ENCODE peak calls at places on chromosome 2, in eight cellular contexts. X, Y, J, F, A, C, N and Z are unnamed samples.

GRCh38 chr2:50820176-50820575 is 211.8 kb downstream of the NRXN1 start:
- DNase-seq in J (no peak), Y (no peak), A (no peak), N (no peak), F (no peak), X (no peak), C (no peak), Z (no peak)

GRCh38 chr2:239814136-239814916 is 210.8 kb downstream of the NDUFA10 start:
- DNase-seq in N (no peak), Y (no peak), F (no peak), A (no peak), J (peak; percentile 2), X (no peak), C (no peak), Z (peak; percentile 10)

GRCh38 chr2:35410431-35411061 is 945.0 kb upstream of the CRIM1 start:
- DNase-seq in N (no peak), C (no peak), J (peak; percentile 70), X (peak; percentile 36), F (no peak), A (peak; percentile 13), Y (peak; percentile 58), Z (peak; percentile 80)

GRCh38 chr2:229660951-229661350 is 53.4 kb downstream of the DNER start:
- DNase-seq in J (no peak), X (no peak), N (no peak), F (no peak), Y (no peak), C (peak; percentile 13), A (no peak), Z (no peak)

GRCh38 chr2:133040175-133040574 is 370.2 kb upstream of the LYPD1 start:
- DNase-seq in Y (no peak), F (no peak), A (no peak), C (no peak), N (no peak), X (no peak), J (no peak), Z (no peak)

GRCh38 chr2:98623657-98624056 is 15.3 kb downstream of the UNC50 start:
- DNase-seq in X (no peak), J (no peak), N (no peak), C (no peak), F (no peak), A (no peak), Y (no peak), Z (no peak)

GRCh38 chr2:165149439-165149838 is 54.4 kb downstream of the SCN3A start:
- DNase-seq in X (no peak), C (no peak), F (no peak), A (no peak), J (no peak), Y (no peak), N (no peak), Z (no peak)

GRCh38 chr2:9844036-9844483 is 786 bp downstream of the TAF1B start:
- DNase-seq in F (no peak), C (no peak), N (no peak), Y (no peak), X (no peak), J (no peak), A (no peak), Z (no peak)

GRCh38 chr2:96273763-96274162 is 7.7 kb downstream of the CIAO1 start:
- DNase-seq in C (no peak), N (no peak), J (no peak), F (no peak), A (no peak), X (no peak), Y (no peak), Z (no peak)

GRCh38 chr2:195108182-195108581 is 548.8 kb upstream of the SLC39A10 start:
- DNase-seq in C (no peak), N (no peak), F (no peak), J (no peak), Y (no peak), A (no peak), X (no peak), Z (no peak)

GRCh38 chr2:16973586-16974274 is 308.1 kb upstream of the CYRIA start:
- DNase-seq in A (no peak), Y (no peak), X (no peak), J (no peak), F (no peak), C (no peak), N (no peak), Z (no peak)

GRCh38 chr2:189179607-189179979 is at the start of gene COL5A2:
- DNase-seq in F (peak; percentile 80), X (peak; percentile 44), N (no peak), C (no peak), Y (no peak), A (no peak), J (no peak), Z (no peak)

GRCh38 chr2:241445426-241445825 is 63.0 kb downstream of the STK25 start:
- DNase-seq in A (peak; percentile 35), X (no peak), C (no peak), N (no peak), J (no peak), F (no peak), Y (no peak), Z (no peak)

GRCh38 chr2:207085110-207085509 is 80.6 kb downstream of the KLF7 start:
- DNase-seq in Y (no peak), J (no peak), A (no peak), N (no peak), C (no peak), F (no peak), X (no peak), Z (no peak)

GRCh38 chr2:158473719-158474392 is 17.1 kb downstream of the PKP4 start:
- DNase-seq in C (no peak), J (no peak), Y (no peak), X (no peak), N (no peak), F (no peak), A (no peak), Z (no peak)

GRCh38 chr2:38115216-38116012 is 39.5 kb upstream of the CYP1B1 start:
- DNase-seq in F (no peak), Y (peak; percentile 77), A (peak; percentile 62), J (peak; percentile 94), N (peak; percentile 38), C (peak; percentile 56), X (peak; percentile 80), Z (peak; percentile 95)

GRCh38 chr2:217798191-217798590 is 204.6 kb downstream of the TNS1 start:
- DNase-seq in N (no peak), X (no peak), J (no peak), Y (peak; percentile 3), C (no peak), F (no peak), A (no peak), Z (no peak)

GRCh38 chr2:223314831-223315230 is 262.8 kb downstream of the KCNE4 start:
- DNase-seq in F (no peak), N (no peak), C (no peak), J (no peak), Y (no peak), A (no peak), X (no peak), Z (no peak)

GRCh38 chr2:149009928-149010461 is 28.5 kb upstream of the LYPD6B start:
- DNase-seq in F (no peak), J (no peak), Y (no peak), C (no peak), N (no peak), X (no peak), A (no peak), Z (no peak)

GRCh38 chr2:105431367-105432088 is 32.7 kb upstream of the FHL2 start:
- DNase-seq in A (no peak), F (no peak), N (no peak), X (no peak), C (no peak), J (no peak), Y (no peak), Z (no peak)

GRCh38 chr2:20425371-20425881 is 21.4 kb upstream of the RHOB start:
- DNase-seq in Y (no peak), F (no peak), N (no peak), X (no peak), J (peak; percentile 4), C (no peak), A (no peak), Z (no peak)

GRCh38 chr2:155320236-155320635 is 621.7 kb downstream of the KCNJ3 start:
- DNase-seq in X (no peak), Y (no peak), F (no peak), A (no peak), C (no peak), J (no peak), N (no peak), Z (no peak)

GRCh38 chr2:191218292-191218898 is 26.8 kb upstream of the MYO1B start:
- DNase-seq in N (peak; percentile 19), C (no peak), Y (peak; percentile 36), A (no peak), J (peak; percentile 71), F (no peak), X (peak; percentile 54), Z (peak; percentile 75)

GRCh38 chr2:232525796-232526195 is at the start of gene CHRND:
- DNase-seq in N (no peak), X (no peak), J (peak; percentile 80), A (no peak), Y (peak; percentile 53), C (no peak), F (no peak), Z (peak; percentile 69)

GRCh38 chr2:109187711-109188484 is 58.9 kb downstream of the SH3RF3 start:
- DNase-seq in X (no peak), F (no peak), J (no peak), A (no peak), C (no peak), N (no peak), Y (no peak), Z (no peak)